ENCODE peak calls at places on chromosomes 4 and X, in ten cellular contexts. One of them, this sample, is unnamed.

GRCh38 chr4:79673321-79673720 is 265.3 kb upstream of the GK2 start:
- DNase-seq in HFF-Myc: no peak
- DNase-seq in activated naive CD8-positive, alpha-beta T cell treated with anti-CD3 and anti-CD28 coated beads, Interleukin-2, amount 50 U/mL, for 24 hours: no peak
- DNase-seq in A172: no peak
- DNase-seq in GM04504: no peak
- DNase-seq in hippocampal formation: no peak
- DNase-seq in NCI-H2081: no peak
- DNase-seq in NCI-H1092 treated with DMSO at 0.1 percent for 48 hours: no peak
- DNase-seq in mesendoderm: no peak
- DNase-seq in bronchial epithelial cell: no peak
- DNase-seq in this sample: no peak

GRCh38 chr4:71941001-71941400 is 90.8 kb upstream of the NPFFR2 start:
- DNase-seq in A172: no peak
- DNase-seq in hippocampal formation: no peak
- DNase-seq in HFF-Myc: no peak
- DNase-seq in NCI-H1092 treated with DMSO at 0.1 percent for 48 hours: peak; percentile 2
- DNase-seq in GM04504: peak; percentile 3
- DNase-seq in bronchial epithelial cell: peak; percentile 29
- DNase-seq in mesendoderm: peak; percentile 76
- DNase-seq in activated naive CD8-positive, alpha-beta T cell treated with anti-CD3 and anti-CD28 coated beads, Interleukin-2, amount 50 U/mL, for 24 hours: no peak
- DNase-seq in NCI-H2081: peak; percentile 0
- DNase-seq in this sample: peak; percentile 34

GRCh38 chr4:156336516-156336915 is 382.9 kb upstream of the CTSO start:
- DNase-seq in HFF-Myc: no peak
- DNase-seq in A172: no peak
- DNase-seq in bronchial epithelial cell: peak; percentile 29
- DNase-seq in NCI-H2081: no peak
- DNase-seq in NCI-H1092 treated with DMSO at 0.1 percent for 48 hours: no peak
- DNase-seq in hippocampal formation: no peak
- DNase-seq in GM04504: no peak
- DNase-seq in activated naive CD8-positive, alpha-beta T cell treated with anti-CD3 and anti-CD28 coated beads, Interleukin-2, amount 50 U/mL, for 24 hours: no peak
- DNase-seq in mesendoderm: no peak
- DNase-seq in this sample: no peak

GRCh38 chr4:40912455-40913055 is 162.8 kb downstream of the NSUN7 start:
- DNase-seq in activated naive CD8-positive, alpha-beta T cell treated with anti-CD3 and anti-CD28 coated beads, Interleukin-2, amount 50 U/mL, for 24 hours: no peak
- DNase-seq in HFF-Myc: no peak
- DNase-seq in A172: no peak
- DNase-seq in GM04504: no peak
- DNase-seq in hippocampal formation: no peak
- DNase-seq in mesendoderm: no peak
- DNase-seq in NCI-H2081: no peak
- DNase-seq in bronchial epithelial cell: no peak
- DNase-seq in NCI-H1092 treated with DMSO at 0.1 percent for 48 hours: no peak
- DNase-seq in this sample: no peak

GRCh38 chr4:89275587-89275986 is 32.0 kb downstream of the GPRIN3 start:
- DNase-seq in activated naive CD8-positive, alpha-beta T cell treated with anti-CD3 and anti-CD28 coated beads, Interleukin-2, amount 50 U/mL, for 24 hours: no peak
- DNase-seq in A172: no peak
- DNase-seq in HFF-Myc: no peak
- DNase-seq in mesendoderm: no peak
- DNase-seq in GM04504: no peak
- DNase-seq in hippocampal formation: no peak
- DNase-seq in NCI-H1092 treated with DMSO at 0.1 percent for 48 hours: no peak
- DNase-seq in NCI-H2081: no peak
- DNase-seq in bronchial epithelial cell: no peak
- DNase-seq in this sample: no peak

GRCh38 chr4:185811509-185812364 is at the start of gene SORBS2:
- DNase-seq in mesendoderm: peak; percentile 88
- DNase-seq in HFF-Myc: no peak
- DNase-seq in A172: peak; percentile 5
- DNase-seq in GM04504: no peak
- DNase-seq in bronchial epithelial cell: peak; percentile 83
- DNase-seq in hippocampal formation: peak; percentile 45
- DNase-seq in NCI-H1092 treated with DMSO at 0.1 percent for 48 hours: peak; percentile 84
- DNase-seq in NCI-H2081: peak; percentile 51
- DNase-seq in activated naive CD8-positive, alpha-beta T cell treated with anti-CD3 and anti-CD28 coated beads, Interleukin-2, amount 50 U/mL, for 24 hours: no peak
- DNase-seq in this sample: peak; percentile 51

GRCh38 chr4:78031457-78031856 is 25.7 kb upstream of the FRAS1 start:
- DNase-seq in mesendoderm: no peak
- DNase-seq in activated naive CD8-positive, alpha-beta T cell treated with anti-CD3 and anti-CD28 coated beads, Interleukin-2, amount 50 U/mL, for 24 hours: no peak
- DNase-seq in bronchial epithelial cell: no peak
- DNase-seq in NCI-H2081: no peak
- DNase-seq in A172: no peak
- DNase-seq in hippocampal formation: no peak
- DNase-seq in NCI-H1092 treated with DMSO at 0.1 percent for 48 hours: peak; percentile 13
- DNase-seq in GM04504: no peak
- DNase-seq in HFF-Myc: no peak
- DNase-seq in this sample: no peak

GRCh38 chr4:122285285-122285684 is 93.5 kb upstream of the ADAD1 start:
- DNase-seq in NCI-H1092 treated with DMSO at 0.1 percent for 48 hours: no peak
- DNase-seq in HFF-Myc: no peak
- DNase-seq in A172: peak; percentile 35
- DNase-seq in mesendoderm: peak; percentile 30
- DNase-seq in bronchial epithelial cell: peak; percentile 16
- DNase-seq in NCI-H2081: no peak
- DNase-seq in hippocampal formation: no peak
- DNase-seq in activated naive CD8-positive, alpha-beta T cell treated with anti-CD3 and anti-CD28 coated beads, Interleukin-2, amount 50 U/mL, for 24 hours: no peak
- DNase-seq in GM04504: no peak
- DNase-seq in this sample: no peak

GRCh38 chr4:189124791-189125190 is 815.9 kb upstream of the FRG1 start:
- DNase-seq in A172: no peak
- DNase-seq in mesendoderm: no peak
- DNase-seq in HFF-Myc: no peak
- DNase-seq in hippocampal formation: no peak
- DNase-seq in GM04504: no peak
- DNase-seq in bronchial epithelial cell: no peak
- DNase-seq in NCI-H2081: no peak
- DNase-seq in NCI-H1092 treated with DMSO at 0.1 percent for 48 hours: no peak
- DNase-seq in activated naive CD8-positive, alpha-beta T cell treated with anti-CD3 and anti-CD28 coated beads, Interleukin-2, amount 50 U/mL, for 24 hours: no peak
- DNase-seq in this sample: no peak

GRCh38 chr4:65865489-65865888 is 195.2 kb upstream of the EPHA5 start:
- DNase-seq in GM04504: no peak
- DNase-seq in hippocampal formation: no peak
- DNase-seq in mesendoderm: peak; percentile 40
- DNase-seq in HFF-Myc: no peak
- DNase-seq in NCI-H2081: no peak
- DNase-seq in NCI-H1092 treated with DMSO at 0.1 percent for 48 hours: no peak
- DNase-seq in bronchial epithelial cell: peak; percentile 24
- DNase-seq in activated naive CD8-positive, alpha-beta T cell treated with anti-CD3 and anti-CD28 coated beads, Interleukin-2, amount 50 U/mL, for 24 hours: no peak
- DNase-seq in A172: peak; percentile 1
- DNase-seq in this sample: no peak

GRCh38 chrX:131910565-131910964 is 112.5 kb upstream of the STK26 start:
- DNase-seq in GM04504: no peak
- DNase-seq in bronchial epithelial cell: no peak
- DNase-seq in hippocampal formation: no peak
- DNase-seq in HFF-Myc: no peak
- DNase-seq in mesendoderm: no peak
- DNase-seq in activated naive CD8-positive, alpha-beta T cell treated with anti-CD3 and anti-CD28 coated beads, Interleukin-2, amount 50 U/mL, for 24 hours: no peak
- DNase-seq in NCI-H1092 treated with DMSO at 0.1 percent for 48 hours: no peak
- DNase-seq in NCI-H2081: no peak
- DNase-seq in A172: no peak
- DNase-seq in this sample: no peak

GRCh38 chr4:71456841-71457240 is 118.0 kb downstream of the SLC4A4 start:
- DNase-seq in A172: no peak
- DNase-seq in bronchial epithelial cell: peak; percentile 97
- DNase-seq in NCI-H2081: no peak
- DNase-seq in GM04504: peak; percentile 86
- DNase-seq in NCI-H1092 treated with DMSO at 0.1 percent for 48 hours: no peak
- DNase-seq in activated naive CD8-positive, alpha-beta T cell treated with anti-CD3 and anti-CD28 coated beads, Interleukin-2, amount 50 U/mL, for 24 hours: no peak
- DNase-seq in mesendoderm: no peak
- DNase-seq in HFF-Myc: peak; percentile 20
- DNase-seq in hippocampal formation: peak; percentile 10
- DNase-seq in this sample: peak; percentile 23

GRCh38 chrX:77003956-77004355 is 443.2 kb upstream of the FGF16 start:
- DNase-seq in GM04504: no peak
- DNase-seq in A172: no peak
- DNase-seq in NCI-H1092 treated with DMSO at 0.1 percent for 48 hours: no peak
- DNase-seq in activated naive CD8-positive, alpha-beta T cell treated with anti-CD3 and anti-CD28 coated beads, Interleukin-2, amount 50 U/mL, for 24 hours: peak; percentile 1
- DNase-seq in bronchial epithelial cell: peak; percentile 1
- DNase-seq in mesendoderm: no peak
- DNase-seq in hippocampal formation: no peak
- DNase-seq in HFF-Myc: no peak
- DNase-seq in NCI-H2081: no peak
- DNase-seq in this sample: no peak

GRCh38 chrX:155997436-155997835 is at the start of gene IL9R:
- DNase-seq in GM04504: no peak
- DNase-seq in bronchial epithelial cell: no peak
- DNase-seq in HFF-Myc: no peak
- DNase-seq in activated naive CD8-positive, alpha-beta T cell treated with anti-CD3 and anti-CD28 coated beads, Interleukin-2, amount 50 U/mL, for 24 hours: peak; percentile 60
- DNase-seq in NCI-H2081: no peak
- DNase-seq in hippocampal formation: no peak
- DNase-seq in mesendoderm: no peak
- DNase-seq in NCI-H1092 treated with DMSO at 0.1 percent for 48 hours: no peak
- DNase-seq in A172: no peak
- DNase-seq in this sample: no peak

GRCh38 chr4:169619518-169619957 is 840 bp upstream of the CLCN3 start:
- DNase-seq in activated naive CD8-positive, alpha-beta T cell treated with anti-CD3 and anti-CD28 coated beads, Interleukin-2, amount 50 U/mL, for 24 hours: peak; percentile 33
- DNase-seq in mesendoderm: peak; percentile 76
- DNase-seq in A172: peak; percentile 53
- DNase-seq in HFF-Myc: no peak
- DNase-seq in NCI-H2081: no peak
- DNase-seq in NCI-H1092 treated with DMSO at 0.1 percent for 48 hours: peak; percentile 44
- DNase-seq in GM04504: no peak
- DNase-seq in bronchial epithelial cell: peak; percentile 77
- DNase-seq in hippocampal formation: peak; percentile 50
- DNase-seq in this sample: peak; percentile 52

GRCh38 chrX:49257846-49258748 is 6.4 kb downstream of the FOXP3 start:
- DNase-seq in HFF-Myc: no peak
- DNase-seq in mesendoderm: no peak
- DNase-seq in hippocampal formation: no peak
- DNase-seq in GM04504: no peak
- DNase-seq in NCI-H2081: no peak
- DNase-seq in bronchial epithelial cell: no peak
- DNase-seq in NCI-H1092 treated with DMSO at 0.1 percent for 48 hours: no peak
- DNase-seq in activated naive CD8-positive, alpha-beta T cell treated with anti-CD3 and anti-CD28 coated beads, Interleukin-2, amount 50 U/mL, for 24 hours: no peak
- DNase-seq in A172: no peak
- DNase-seq in this sample: no peak

GRCh38 chr4:144338834-144339233 is 198.3 kb upstream of the GYPA start:
- DNase-seq in GM04504: no peak
- DNase-seq in hippocampal formation: no peak
- DNase-seq in mesendoderm: peak; percentile 89
- DNase-seq in A172: no peak
- DNase-seq in HFF-Myc: no peak
- DNase-seq in bronchial epithelial cell: no peak
- DNase-seq in activated naive CD8-positive, alpha-beta T cell treated with anti-CD3 and anti-CD28 coated beads, Interleukin-2, amount 50 U/mL, for 24 hours: no peak
- DNase-seq in NCI-H2081: no peak
- DNase-seq in NCI-H1092 treated with DMSO at 0.1 percent for 48 hours: no peak
- DNase-seq in this sample: no peak